ENCODE peak calls at places on chromosomes 4 and X, in eight cellular contexts. Z is CD8-positive, alpha-beta T cell; M is K562; O is body of pancreas; B is endodermal cell; F is neural progenitor cell; C is A549; S is mammary epithelial cell. E is an unnamed sample.

GRCh38 chrX:115372026-115372610 is 82.6 kb downstream of the LUZP4 start:
- DNase-seq in B (peak; percentile 57), O (no peak), M (no peak), Z (no peak), S (peak; percentile 44), C (peak; percentile 53), F (peak; percentile 50), E (peak; percentile 27)

GRCh38 chrX:119389854-119390501 is 9.2 kb upstream of the SLC25A43 start:
- DNase-seq in S (no peak), B (peak; percentile 53), Z (no peak), F (peak; percentile 26), C (no peak), O (no peak), M (peak; percentile 12), E (no peak)

GRCh38 chrX:67780694-67781109 is 236.9 kb downstream of the AR start:
- DNase-seq in B (no peak), C (no peak), Z (no peak), F (no peak), S (peak; percentile 9), O (peak; percentile 17), M (no peak), E (peak; percentile 45)

GRCh38 chr4:162056947-162057346 is 106.9 kb downstream of the FSTL5 start:
- DNase-seq in S (no peak), Z (no peak), C (no peak), F (peak; percentile 20), M (no peak), O (no peak), B (peak; percentile 48), E (no peak)

GRCh38 chrX:66200855-66201795 is 37.1 kb downstream of the HEPH start:
- DNase-seq in O (no peak), S (no peak), F (no peak), M (no peak), Z (no peak), C (no peak), B (no peak), E (no peak)

GRCh38 chrX:139194571-139195280 is 335.8 kb upstream of the F9 start:
- DNase-seq in O (peak; percentile 67), M (peak; percentile 47), F (peak; percentile 44), Z (no peak), S (peak; percentile 37), B (peak; percentile 62), C (no peak), E (no peak)

GRCh38 chr4:74370912-74371311 is 6.0 kb downstream of the EREG start:
- DNase-seq in C (peak; percentile 20), M (peak; percentile 24), B (peak; percentile 77), O (no peak), S (peak; percentile 58), F (peak; percentile 69), Z (peak; percentile 26), E (no peak)

GRCh38 chr4:84877051-84877833 is 89.2 kb downstream of the WDFY3 start:
- DNase-seq in Z (no peak), F (no peak), B (no peak), S (peak; percentile 30), O (no peak), C (no peak), M (no peak), E (peak; percentile 38)

GRCh38 chrX:19721726-19722370 is 165.6 kb downstream of the SH3KBP1 start:
- DNase-seq in O (no peak), S (no peak), C (no peak), M (no peak), F (no peak), Z (no peak), B (no peak), E (no peak)

GRCh38 chr4:68368566-68369473 is 18.9 kb upstream of the YTHDC1 start:
- DNase-seq in F (no peak), B (no peak), S (peak; percentile 89), Z (no peak), M (no peak), O (no peak), C (peak; percentile 16), E (no peak)

DNA sequence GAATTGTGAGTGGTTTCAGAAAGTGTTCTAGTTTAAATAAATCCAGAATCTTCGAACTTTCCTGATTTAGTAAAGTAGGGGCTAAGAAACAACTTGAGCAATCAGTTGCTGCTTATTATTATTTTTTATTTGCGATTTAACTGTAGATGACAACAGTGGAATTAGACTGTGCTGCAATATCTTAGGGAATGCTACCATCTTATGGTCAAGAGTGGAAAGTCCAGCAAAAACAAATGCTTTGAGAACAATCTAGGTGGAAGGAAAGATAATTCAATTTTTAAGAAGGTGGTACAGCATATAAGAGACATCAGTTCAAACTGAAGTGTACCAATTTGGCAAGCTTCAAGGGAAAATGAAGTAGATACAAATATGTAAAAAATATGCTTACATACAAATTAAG is 73.3 kb downstream of the CYLC1 start:
- DNase-seq in Z (no peak), M (no peak), F (no peak), C (no peak), B (no peak), S (no peak), O (no peak), E (no peak)
- TF ChIP-seq CTCF in Z (no peak), M (no peak), F (peak; percentile 42), C (no peak), B (peak; percentile 62), S (no peak), O (no peak), E (no peak)

GRCh38 chr4:185834088-185834487 is 22.1 kb upstream of the SORBS2 start:
- DNase-seq in F (peak; percentile 28), O (no peak), M (no peak), S (no peak), B (no peak), C (no peak), Z (no peak), E (no peak)

GRCh38 chr4:185835814-185836213 is 23.8 kb upstream of the SORBS2 start:
- DNase-seq in B (no peak), Z (no peak), S (no peak), C (no peak), F (no peak), O (no peak), M (no peak), E (no peak)

GRCh38 chr4:185834778-185835177 is 22.8 kb upstream of the SORBS2 start:
- DNase-seq in C (no peak), O (no peak), M (no peak), S (no peak), Z (no peak), B (no peak), F (no peak), E (no peak)

GRCh38 chr4:185836268-185837084 is 24.5 kb upstream of the SORBS2 start:
- DNase-seq in O (no peak), S (no peak), C (no peak), Z (no peak), F (peak; percentile 32), B (no peak), M (no peak), E (peak; percentile 34)

DNA sequence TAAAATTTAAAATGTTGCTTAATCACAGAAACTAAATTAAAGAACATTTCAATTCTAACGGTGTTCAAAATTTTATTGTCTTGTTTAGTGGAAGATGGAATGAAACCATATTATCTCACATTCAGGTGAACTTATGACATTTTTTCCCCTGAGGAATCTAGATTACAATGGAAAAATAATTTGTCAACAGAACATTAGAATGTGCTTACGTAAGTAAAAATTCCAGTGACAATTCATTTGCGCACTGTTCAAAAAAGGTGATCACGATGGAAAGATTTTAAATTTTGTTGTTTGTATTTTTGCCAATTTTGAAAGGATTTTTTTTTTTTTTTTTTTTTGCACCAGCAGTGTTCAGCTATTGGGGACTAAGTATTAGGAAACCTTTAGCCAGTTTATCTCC is 23.3 kb upstream of the SORBS2 start:
- DNase-seq in B (no peak), F (no peak), C (no peak), Z (no peak), O (no peak), S (no peak), M (no peak), E (no peak)
- H3K4me1 ChIP-seq in B (peaks cover 33% of the 10 kb centered on the region), F (peaks cover 71% of the 10 kb centered on the region), C (peaks cover 50% of the 10 kb centered on the region), Z (no peaks in the 10 kb centered on the region), O (peaks cover 93% of the 10 kb centered on the region), S (peaks cover 26% of the 10 kb centered on the region), M (no peaks in the 10 kb centered on the region), E (peaks cover 24% of the 10 kb centered on the region)

GRCh38 chr4:100268807-100269206 is 78.5 kb upstream of the DDIT4L start:
- DNase-seq in O (no peak), B (no peak), F (no peak), M (no peak), S (no peak), C (no peak), Z (no peak), E (no peak)

GRCh38 chr4:100269446-100269845 is 79.2 kb upstream of the DDIT4L start:
- DNase-seq in S (no peak), B (no peak), O (no peak), C (no peak), M (no peak), F (no peak), Z (no peak), E (no peak)
- TF ChIP-seq CTCF in S (no peak), B (no peak), O (no peak), C (no peak), M (no peak), F (no peak), Z (no peak), E (no peak)

GRCh38 chrX:112083624-112084326 is 1.2 kb upstream of the TRPC5 start:
- DNase-seq in S (no peak), M (no peak), Z (no peak), B (peak; percentile 78), F (peak; percentile 36), C (no peak), O (no peak), E (peak; percentile 26)

GRCh38 chrX:112087545-112087944 is 5.0 kb upstream of the TRPC5 start:
- DNase-seq in M (no peak), F (no peak), C (no peak), B (no peak), S (no peak), O (no peak), Z (no peak), E (no peak)

GRCh38 chrX:112078606-112079005 is 4.0 kb downstream of the TRPC5 start:
- DNase-seq in M (no peak), C (no peak), B (no peak), O (no peak), S (no peak), Z (no peak), F (no peak), E (no peak)

GRCh38 chrX:112085149-112085548 is 2.6 kb upstream of the TRPC5 start:
- DNase-seq in M (no peak), C (no peak), S (no peak), B (no peak), O (no peak), F (no peak), Z (no peak), E (no peak)

GRCh38 chrX:112081781-112082482 is 644 bp downstream of the TRPC5 start:
- DNase-seq in M (no peak), F (peak; percentile 67), Z (no peak), S (no peak), O (no peak), C (no peak), B (peak; percentile 82), E (peak; percentile 31)
- H3K4me1 ChIP-seq in M (no peaks in the 10 kb centered on the region), F (peaks cover 18% of the 10 kb centered on the region), Z (no peaks in the 10 kb centered on the region), S (no peaks in the 10 kb centered on the region), O (no peaks in the 10 kb centered on the region), C (no peaks in the 10 kb centered on the region), B (no peaks in the 10 kb centered on the region), E (no peaks in the 10 kb centered on the region)

E was measured in osteoblast.